ENCODE peak calls at places on chromosomes 4 and X, in eight cellular contexts. One of them, this sample, is unnamed.

GRCh38 chr4:176638992-176639391 is 153.7 kb downstream of the VEGFC start:
- DNase-seq in activated CD8-positive, alpha-beta memory T cell treated with anti-CD3 and anti-CD28 coated beads for 1 hour: no peak
- DNase-seq in GM12864: no peak
- DNase-seq in left lung: no peak
- DNase-seq in tibial artery: no peak
- DNase-seq in memory B cell: no peak
- DNase-seq in hepatocyte: no peak
- DNase-seq in A549: peak; percentile 75
- DNase-seq in this sample: no peak

GRCh38 chrX:123607270-123607669 is 125.6 kb downstream of the THOC2 start:
- DNase-seq in memory B cell: no peak
- DNase-seq in activated CD8-positive, alpha-beta memory T cell treated with anti-CD3 and anti-CD28 coated beads for 1 hour: no peak
- DNase-seq in tibial artery: no peak
- DNase-seq in hepatocyte: no peak
- DNase-seq in GM12864: no peak
- DNase-seq in A549: no peak
- DNase-seq in left lung: no peak
- DNase-seq in this sample: no peak

GRCh38 chr4:40630335-40631021 is 814 bp upstream of the RBM47 start:
- DNase-seq in hepatocyte: peak; percentile 69
- DNase-seq in memory B cell: no peak
- DNase-seq in A549: peak; percentile 69
- DNase-seq in GM12864: peak; percentile 83
- DNase-seq in activated CD8-positive, alpha-beta memory T cell treated with anti-CD3 and anti-CD28 coated beads for 1 hour: no peak
- DNase-seq in left lung: peak; percentile 80
- DNase-seq in tibial artery: peak; percentile 68
- DNase-seq in this sample: no peak

GRCh38 chrX:31572396-31572795 is 500.6 kb upstream of the FTHL17 start:
- DNase-seq in hepatocyte: no peak
- DNase-seq in GM12864: no peak
- DNase-seq in activated CD8-positive, alpha-beta memory T cell treated with anti-CD3 and anti-CD28 coated beads for 1 hour: no peak
- DNase-seq in left lung: no peak
- DNase-seq in A549: no peak
- DNase-seq in tibial artery: no peak
- DNase-seq in memory B cell: no peak
- DNase-seq in this sample: no peak

GRCh38 chr4:38488891-38489861 is 174.8 kb upstream of the KLF3 start:
- DNase-seq in memory B cell: no peak
- DNase-seq in hepatocyte: peak; percentile 35
- DNase-seq in A549: no peak
- DNase-seq in activated CD8-positive, alpha-beta memory T cell treated with anti-CD3 and anti-CD28 coated beads for 1 hour: no peak
- DNase-seq in GM12864: no peak
- DNase-seq in left lung: no peak
- DNase-seq in tibial artery: no peak
- DNase-seq in this sample: no peak

GRCh38 chr4:17335371-17335770 is 176.5 kb downstream of the QDPR start:
- DNase-seq in GM12864: no peak
- DNase-seq in left lung: no peak
- DNase-seq in hepatocyte: no peak
- DNase-seq in A549: no peak
- DNase-seq in activated CD8-positive, alpha-beta memory T cell treated with anti-CD3 and anti-CD28 coated beads for 1 hour: no peak
- DNase-seq in memory B cell: no peak
- DNase-seq in tibial artery: no peak
- DNase-seq in this sample: no peak

GRCh38 chr4:142271832-142272231 is 574.3 kb downstream of the INPP4B start:
- DNase-seq in GM12864: no peak
- DNase-seq in tibial artery: no peak
- DNase-seq in left lung: no peak
- DNase-seq in memory B cell: no peak
- DNase-seq in activated CD8-positive, alpha-beta memory T cell treated with anti-CD3 and anti-CD28 coated beads for 1 hour: no peak
- DNase-seq in hepatocyte: no peak
- DNase-seq in A549: no peak
- DNase-seq in this sample: no peak

GRCh38 chrX:13473666-13474516 is 95.5 kb upstream of the EGFL6 start:
- DNase-seq in tibial artery: no peak
- DNase-seq in hepatocyte: no peak
- DNase-seq in activated CD8-positive, alpha-beta memory T cell treated with anti-CD3 and anti-CD28 coated beads for 1 hour: no peak
- DNase-seq in memory B cell: no peak
- DNase-seq in A549: no peak
- DNase-seq in left lung: no peak
- DNase-seq in GM12864: peak; percentile 59
- DNase-seq in this sample: no peak

GRCh38 chrX:66200855-66201795 is 37.1 kb downstream of the HEPH start:
- DNase-seq in memory B cell: no peak
- DNase-seq in tibial artery: no peak
- DNase-seq in GM12864: no peak
- DNase-seq in left lung: no peak
- DNase-seq in hepatocyte: peak; percentile 23
- DNase-seq in A549: peak; percentile 9
- DNase-seq in activated CD8-positive, alpha-beta memory T cell treated with anti-CD3 and anti-CD28 coated beads for 1 hour: no peak
- DNase-seq in this sample: no peak

GRCh38 chr4:39770969-39771724 is 73.2 kb downstream of the UBE2K start:
- DNase-seq in activated CD8-positive, alpha-beta memory T cell treated with anti-CD3 and anti-CD28 coated beads for 1 hour: no peak
- DNase-seq in A549: no peak
- DNase-seq in tibial artery: no peak
- DNase-seq in left lung: no peak
- DNase-seq in memory B cell: no peak
- DNase-seq in hepatocyte: no peak
- DNase-seq in GM12864: no peak
- DNase-seq in this sample: no peak

GRCh38 chr4:56139241-56139827 is 190.6 kb downstream of the CEP135 start:
- DNase-seq in memory B cell: no peak
- DNase-seq in activated CD8-positive, alpha-beta memory T cell treated with anti-CD3 and anti-CD28 coated beads for 1 hour: no peak
- DNase-seq in hepatocyte: no peak
- DNase-seq in tibial artery: no peak
- DNase-seq in left lung: no peak
- DNase-seq in GM12864: no peak
- DNase-seq in A549: no peak
- DNase-seq in this sample: no peak

GRCh38 chr4:173317003-173317402 is 17.2 kb downstream of the HMGB2 start:
- DNase-seq in GM12864: no peak
- DNase-seq in activated CD8-positive, alpha-beta memory T cell treated with anti-CD3 and anti-CD28 coated beads for 1 hour: no peak
- DNase-seq in A549: peak; percentile 28
- DNase-seq in hepatocyte: no peak
- DNase-seq in left lung: no peak
- DNase-seq in memory B cell: no peak
- DNase-seq in tibial artery: no peak
- DNase-seq in this sample: no peak

GRCh38 chr4:158122501-158122900 is 50.3 kb downstream of the GASK1B start:
- DNase-seq in left lung: no peak
- DNase-seq in hepatocyte: no peak
- DNase-seq in tibial artery: no peak
- DNase-seq in GM12864: no peak
- DNase-seq in activated CD8-positive, alpha-beta memory T cell treated with anti-CD3 and anti-CD28 coated beads for 1 hour: no peak
- DNase-seq in memory B cell: no peak
- DNase-seq in A549: no peak
- DNase-seq in this sample: no peak

GRCh38 chr4:118032691-118033090 is 1.6 kb upstream of the NDST3 start:
- DNase-seq in GM12864: no peak
- DNase-seq in hepatocyte: peak; percentile 16
- DNase-seq in left lung: no peak
- DNase-seq in tibial artery: no peak
- DNase-seq in memory B cell: no peak
- DNase-seq in A549: peak; percentile 3
- DNase-seq in activated CD8-positive, alpha-beta memory T cell treated with anti-CD3 and anti-CD28 coated beads for 1 hour: no peak
- DNase-seq in this sample: no peak

GRCh38 chr4:72983706-72984105 is 85.8 kb downstream of the COX18 start:
- DNase-seq in A549: no peak
- DNase-seq in tibial artery: no peak
- DNase-seq in hepatocyte: no peak
- DNase-seq in GM12864: no peak
- DNase-seq in memory B cell: no peak
- DNase-seq in left lung: no peak
- DNase-seq in activated CD8-positive, alpha-beta memory T cell treated with anti-CD3 and anti-CD28 coated beads for 1 hour: no peak
- DNase-seq in this sample: no peak

GRCh38 chr4:161404346-161405110 is 759.3 kb downstream of the FSTL5 start:
- DNase-seq in hepatocyte: no peak
- DNase-seq in GM12864: no peak
- DNase-seq in memory B cell: no peak
- DNase-seq in A549: no peak
- DNase-seq in activated CD8-positive, alpha-beta memory T cell treated with anti-CD3 and anti-CD28 coated beads for 1 hour: no peak
- DNase-seq in left lung: no peak
- DNase-seq in tibial artery: no peak
- DNase-seq in this sample: no peak

GRCh38 chr4:26032572-26033320 is 118.7 kb downstream of the SMIM20 start:
- DNase-seq in hepatocyte: no peak
- DNase-seq in A549: no peak
- DNase-seq in activated CD8-positive, alpha-beta memory T cell treated with anti-CD3 and anti-CD28 coated beads for 1 hour: no peak
- DNase-seq in GM12864: no peak
- DNase-seq in memory B cell: no peak
- DNase-seq in tibial artery: no peak
- DNase-seq in left lung: no peak
- DNase-seq in this sample: no peak

This sample was measured in CD4-positive, alpha-beta T cell.